ENCODE peak calls at places on chromosomes 16 and 17, in nine cellular contexts. T, E, J, V, I, D, G, Z and S are unnamed samples.

GRCh38 chr16:54305066-54305465 is 18.5 kb upstream of the IRX3 start:
- DNase-seq in J (no peak), D (no peak), V (no peak), E (no peak), T (no peak), I (no peak), G (no peak), Z (no peak), S (no peak)

GRCh38 chr17:79970576-79971068 is 65.0 kb downstream of the TBC1D16 start:
- DNase-seq in E (peak), Z (no peak), V (peak), I (peak), T (peak), J (peak), D (no peak), G (peak), S (no peak)

GRCh38 chr17:45376171-45376564 is 56.5 kb downstream of the ARHGAP27 start:
- DNase-seq in J (no peak), E (no peak), G (no peak), I (no peak), T (no peak), Z (no peak), V (no peak), D (no peak), S (no peak)

GRCh38 chr16:19718624-19718965 is 524 bp downstream of the IQCK start:
- DNase-seq in J (no peak), D (no peak), T (peak), G (no peak), Z (no peak), I (no peak), E (no peak), V (no peak), S (no peak)

GRCh38 chr17:34436607-34437006 is 73.6 kb upstream of the CCL1 start:
- DNase-seq in E (no peak), T (no peak), G (no peak), J (no peak), V (no peak), Z (no peak), I (no peak), D (no peak), S (no peak)

GRCh38 chr17:44599298-44600175 is 42.3 kb downstream of the FZD2 start:
- DNase-seq in D (peak), V (no peak), J (no peak), E (no peak), G (no peak), I (no peak), Z (peak), T (peak), S (no peak)

GRCh38 chr16:50695017-50696000 is 1.9 kb downstream of the NOD2 start:
- DNase-seq in D (no peak), Z (no peak), I (no peak), J (no peak), V (no peak), T (no peak), E (no peak), G (no peak), S (no peak)

GRCh38 chr16:3363793-3364192 is 8.1 kb downstream of the OR2C1 start:
- DNase-seq in Z (no peak), J (no peak), D (no peak), I (no peak), G (no peak), E (no peak), V (peak), T (no peak), S (no peak)

GRCh38 chr17:18187816-18188761 is 4.5 kb downstream of the ALKBH5 start:
- DNase-seq in J (peak), Z (peak), I (no peak), V (no peak), D (peak), G (peak), E (no peak), T (no peak), S (no peak)

GRCh38 chr17:60106377-60107059 is 27.8 kb upstream of the HEATR6 start:
- DNase-seq in I (no peak), J (no peak), D (peak), V (no peak), Z (peak), G (no peak), E (no peak), T (no peak), S (no peak)

GRCh38 chr17:17844500-17844899 is 7.7 kb upstream of the SREBF1 start:
- DNase-seq in G (no peak), V (no peak), D (no peak), Z (no peak), J (no peak), T (no peak), I (no peak), E (peak), S (no peak)

GRCh38 chr17:59767176-59767575 is 59.7 kb downstream of the VMP1 start:
- DNase-seq in G (no peak), T (no peak), E (no peak), Z (no peak), I (no peak), V (no peak), J (no peak), D (no peak), S (no peak)

GRCh38 chr17:81712468-81713003 is 452 bp downstream of the SLC25A10 start:
- DNase-seq in T (peak), J (no peak), E (peak), G (peak), I (peak), D (no peak), V (no peak), Z (peak), S (peak)

GRCh38 chr17:1267471-1267947 is 2.7 kb upstream of the BHLHA9 start:
- DNase-seq in V (no peak), T (peak), D (no peak), G (no peak), Z (no peak), I (no peak), J (no peak), E (no peak), S (no peak)

GRCh38 chr16:57391308-57391699 is 13.3 kb upstream of the CCL17 start:
- DNase-seq in Z (no peak), T (no peak), I (no peak), G (no peak), V (no peak), E (no peak), D (no peak), J (no peak), S (no peak)

GRCh38 chr16:57092786-57093301 is 461 bp downstream of the CPNE2 start:
- DNase-seq in G (peak), V (no peak), E (peak), I (peak), J (peak), Z (peak), D (no peak), T (peak), S (peak)

DNA sequence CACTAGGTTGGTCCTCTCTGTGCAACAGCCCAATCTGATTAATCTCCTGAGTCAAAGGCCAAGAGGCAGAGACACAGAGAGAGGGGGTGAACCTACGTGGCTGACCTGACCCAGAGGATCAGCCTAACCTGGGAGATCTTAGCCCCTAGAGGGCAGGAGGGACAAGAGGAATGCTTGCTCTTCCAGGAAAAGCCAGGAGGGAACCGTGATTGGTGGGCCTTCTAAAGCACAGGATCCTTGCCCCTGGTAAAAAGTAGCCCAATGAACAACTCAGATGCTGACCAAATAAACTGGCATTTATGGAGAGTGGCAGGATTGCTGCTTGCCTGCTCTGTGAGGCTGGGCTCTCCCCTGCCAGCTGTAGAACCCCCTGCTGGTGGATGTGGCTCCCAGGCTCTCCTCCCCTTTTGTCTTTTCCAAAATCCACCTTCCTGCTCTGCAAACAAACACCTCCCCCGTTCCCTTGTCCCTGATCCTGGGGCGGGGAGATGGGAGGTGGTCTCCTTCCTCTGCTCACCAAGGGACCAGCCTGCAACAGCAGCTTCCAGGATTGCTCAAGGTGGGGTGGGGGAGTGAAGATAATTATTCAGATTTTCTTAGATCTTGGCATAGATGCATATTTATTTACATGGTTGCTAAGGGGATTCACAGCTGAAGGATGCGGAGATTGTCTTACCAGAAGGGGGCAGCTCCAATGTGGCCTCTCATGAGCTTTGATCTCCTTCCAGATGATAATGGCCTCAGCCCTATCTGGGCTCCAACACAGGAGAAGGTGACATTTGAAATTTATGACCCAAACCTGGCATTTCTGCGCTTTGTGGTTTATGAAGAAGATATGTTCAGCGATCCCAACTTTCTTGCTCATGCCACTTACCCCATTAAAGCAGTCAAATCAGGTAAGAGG is 71.9 kb downstream of the SDR42E1 start:
- DNase-seq in Z (no peak), J (no peak), V (no peak), E (no peak), T (no peak), I (peak), G (no peak), D (peak), S (peak)
- TF ChIP-seq CTCF in Z (no peak), J (no peak), V (no peak), E (no peak), T (no peak), I (no peak), G (peak), D (no peak), S (no peak)

GRCh38 chr17:14559720-14560119 is 258.8 kb downstream of the HS3ST3B1 start:
- DNase-seq in I (no peak), T (no peak), G (no peak), J (no peak), D (no peak), V (no peak), E (no peak), Z (no peak), S (no peak)

GRCh38 chr17:14557482-14557881 is 256.6 kb downstream of the HS3ST3B1 start:
- DNase-seq in E (no peak), G (no peak), V (no peak), I (no peak), D (no peak), J (no peak), Z (no peak), T (no peak), S (no peak)

GRCh38 chr17:14559220-14559619 is 258.3 kb downstream of the HS3ST3B1 start:
- DNase-seq in I (no peak), D (no peak), G (no peak), Z (no peak), J (no peak), V (no peak), T (no peak), E (no peak), S (no peak)

GRCh38 chr17:14552311-14552710 is 251.4 kb downstream of the HS3ST3B1 start:
- DNase-seq in Z (no peak), D (no peak), V (no peak), T (no peak), I (no peak), E (no peak), J (no peak), G (no peak), S (no peak)

DNA sequence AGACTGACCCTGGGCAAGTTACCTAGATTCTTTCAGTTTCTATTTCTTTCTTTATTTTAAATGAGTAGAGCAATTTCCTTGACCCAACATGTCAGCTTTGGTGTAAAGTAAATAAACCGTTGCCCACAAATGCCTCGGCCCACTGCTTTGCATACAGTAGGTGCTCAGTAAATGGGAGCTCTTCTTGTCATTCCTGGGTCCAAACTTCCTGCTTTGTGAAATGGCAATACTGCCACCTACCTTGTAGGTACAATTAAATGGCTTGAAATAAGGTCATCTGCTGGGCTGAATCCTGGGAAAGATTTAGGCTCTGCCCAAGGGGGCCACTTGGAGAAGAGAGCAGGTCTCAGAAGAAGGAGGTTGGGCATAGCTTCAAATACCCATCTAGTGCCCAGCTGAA is 253.0 kb downstream of the HS3ST3B1 start:
- DNase-seq in J (no peak), V (no peak), Z (no peak), G (no peak), D (no peak), I (no peak), E (no peak), T (no peak), S (no peak)
- TF ChIP-seq CTCF in J (no peak), V (no peak), Z (no peak), G (no peak), D (no peak), I (no peak), E (no peak), T (no peak), S (no peak)

DNA sequence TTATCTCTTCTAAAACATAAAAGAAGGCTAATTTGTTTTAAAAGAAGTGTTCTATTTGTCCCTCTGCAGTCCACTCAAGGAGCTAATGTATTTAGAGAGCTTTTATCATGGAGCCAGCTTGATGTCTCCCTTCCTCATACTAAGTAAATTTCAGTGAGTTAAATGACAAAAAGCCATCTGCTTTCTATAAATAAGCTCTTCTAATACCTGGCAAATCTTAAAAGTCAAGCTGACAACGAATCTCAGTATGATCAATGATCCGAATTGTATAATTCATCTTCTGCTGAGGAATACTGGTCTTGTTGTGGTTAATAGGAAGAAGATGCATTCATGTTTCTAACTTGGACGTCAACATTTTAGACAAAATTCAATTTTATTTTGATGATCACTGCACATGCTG is 1390.7 kb downstream of the CDH8 start:
- DNase-seq in I (no peak), G (no peak), D (no peak), E (no peak), T (no peak), V (no peak), J (no peak), Z (no peak), S (no peak)
- TF ChIP-seq CTCF in I (no peak), G (no peak), D (no peak), E (no peak), T (no peak), V (no peak), J (no peak), Z (no peak), S (no peak)

GRCh38 chr17:42284566-42284965 is 3.7 kb upstream of the STAT5A start:
- DNase-seq in T (peak), G (no peak), V (no peak), Z (no peak), J (no peak), D (no peak), I (no peak), E (no peak), S (no peak)

GRCh38 chr17:42284020-42284369 is 4.3 kb upstream of the STAT5A start:
- DNase-seq in E (no peak), T (no peak), Z (no peak), G (no peak), V (no peak), D (no peak), J (no peak), I (no peak), S (no peak)

GRCh38 chr17:42281571-42282096 is 5.4 kb upstream of the STAT5B start:
- DNase-seq in G (no peak), T (peak), Z (no peak), I (no peak), J (no peak), E (no peak), D (no peak), V (no peak), S (no peak)

GRCh38 chr17:42283241-42284019 is 4.9 kb upstream of the STAT5A start:
- DNase-seq in J (no peak), T (peak), I (no peak), E (no peak), G (no peak), Z (no peak), V (no peak), D (no peak), S (no peak)

DNA sequence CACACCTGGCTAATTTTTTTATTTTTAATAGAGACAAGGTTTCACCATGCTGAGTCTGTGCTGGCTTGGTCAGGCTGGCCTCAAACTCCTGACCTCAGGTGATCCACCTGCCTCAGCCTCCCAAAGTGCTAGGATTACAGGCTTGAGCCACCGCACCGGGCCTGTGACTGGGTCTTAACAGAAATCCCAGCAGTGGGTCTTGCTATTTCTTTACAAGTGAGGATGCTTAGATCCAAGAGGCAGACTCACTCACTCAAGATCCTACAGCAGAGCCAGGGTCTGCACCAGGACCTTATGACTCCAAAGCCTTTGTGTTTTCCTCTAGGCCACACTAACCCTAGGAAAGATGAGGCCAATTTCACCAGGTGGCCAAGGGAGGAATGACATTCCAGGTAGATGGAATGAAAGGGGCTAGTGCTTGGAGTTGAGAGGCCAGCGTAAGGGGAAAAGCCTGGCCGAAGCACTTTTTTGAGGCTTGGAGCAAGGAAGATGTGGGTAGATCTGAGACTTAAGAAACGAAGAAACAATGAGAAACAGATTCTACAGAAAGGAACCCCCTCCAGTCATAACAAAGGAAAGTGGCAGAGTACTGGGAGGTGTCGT is 5.7 kb upstream of the STAT5A start:
- DNase-seq in T (peak), J (no peak), I (no peak), Z (no peak), E (no peak), V (no peak), G (no peak), D (no peak), S (no peak)
- TF ChIP-seq CTCF in T (no peak), J (no peak), I (peak), Z (no peak), E (no peak), V (no peak), G (no peak), D (no peak), S (no peak)

DNA sequence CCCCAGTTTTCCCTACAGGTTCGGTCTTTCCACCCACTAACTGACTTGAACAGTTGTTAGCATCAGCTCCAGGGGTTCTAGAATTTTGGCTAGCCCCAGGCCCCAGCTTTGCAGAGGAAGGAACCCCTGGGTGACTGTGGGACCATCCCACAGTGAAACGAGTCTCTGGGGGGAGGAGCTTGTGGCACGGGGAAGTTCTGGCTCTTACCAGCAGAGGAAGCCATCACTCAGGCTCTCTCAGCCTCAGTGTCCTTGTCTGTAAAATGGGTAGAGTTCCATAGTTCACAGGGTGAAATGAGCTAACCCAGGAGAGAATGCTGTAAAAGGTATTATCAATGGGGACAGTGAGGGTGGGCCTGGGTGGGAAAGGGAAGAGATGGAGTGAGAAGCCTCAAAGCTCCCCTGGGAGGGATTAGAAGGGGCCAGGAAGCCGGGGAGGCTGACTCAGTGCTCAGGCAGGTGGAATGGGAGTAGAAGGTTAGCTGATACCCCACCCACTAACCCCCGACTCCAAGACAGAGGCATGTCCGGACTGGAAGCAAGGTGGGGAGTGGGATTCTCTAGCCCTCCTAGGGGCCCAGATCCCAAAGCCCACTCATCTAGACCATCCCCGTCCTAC is 30.9 kb upstream of the CDC42EP4 start:
- DNase-seq in I (no peak), V (no peak), D (peak), T (no peak), J (no peak), G (no peak), E (no peak), Z (peak), S (no peak)
- TF ChIP-seq CTCF in I (no peak), V (no peak), D (no peak), T (no peak), J (no peak), G (no peak), E (no peak), Z (no peak), S (no peak)

GRCh38 chr16:69283851-69284250 is 27.3 kb upstream of the VPS4A start:
- DNase-seq in V (no peak), T (no peak), G (no peak), I (no peak), Z (no peak), J (no peak), D (no peak), E (no peak), S (no peak)

GRCh38 chr16:69285240-69285639 is 25.9 kb upstream of the VPS4A start:
- DNase-seq in V (no peak), G (no peak), T (no peak), I (no peak), J (no peak), D (no peak), Z (no peak), E (no peak), S (no peak)

GRCh38 chr16:69286941-69287713 is 24.0 kb upstream of the VPS4A start:
- DNase-seq in V (peak), G (peak), T (peak), D (peak), E (no peak), J (peak), I (peak), Z (peak), S (peak)
- TF ChIP-seq CTCF in V (peak), G (peak), T (peak), D (peak), E (peak), J (peak), I (peak), Z (peak), S (peak)

GRCh38 chr17:71118039-71118438 is 948.7 kb downstream of the KCNJ2 start:
- DNase-seq in D (no peak), E (no peak), V (peak), T (peak), I (peak), Z (peak), G (peak), J (no peak), S (no peak)
- TF ChIP-seq CTCF in D (peak), E (no peak), V (peak), T (peak), I (no peak), Z (no peak), G (peak), J (peak), S (no peak)